ENCODE peak calls at places on chromosomes 7 and 10, in nine cellular contexts. X is H54, C is transverse colon, R is stomach, Y is NB4, G is breast epithelium, Z is IMR-90, W is uterus, E is GM12892. B is an unnamed sample.
A peak's percentile ranks its signal among the peaks of the same experiment; 100 is the strongest.

GRCh38 chr7:36154255-36155212 is 1.5 kb downstream of the EEPD1 start:
- DNase-seq in X (no peak), C (no peak), R (no peak), Y (no peak), G (no peak), Z (no peak), W (no peak), E (no peak), B (no peak)

GRCh38 chr10:120423350-120424197 is 33.5 kb upstream of the PLPP4 start:
- DNase-seq in X (peak; percentile 41), C (peak; percentile 38), R (peak; percentile 53), Y (peak; percentile 51), G (no peak), Z (peak; percentile 13), W (no peak), E (peak; percentile 19), B (no peak)

GRCh38 chr7:131959106-131959812 is 402.8 kb upstream of the PODXL start:
- DNase-seq in X (no peak), C (no peak), R (no peak), Y (no peak), G (no peak), Z (no peak), W (no peak), E (no peak), B (no peak)

GRCh38 chr7:2894118-2894940 is 50.2 kb upstream of the GNA12 start:
- DNase-seq in X (no peak), C (peak; percentile 55), R (peak; percentile 32), Y (no peak), G (no peak), Z (no peak), W (no peak), E (peak; percentile 71), B (no peak)

GRCh38 chr10:20100157-20100556 is 283.9 kb downstream of the PLXDC2 start:
- DNase-seq in X (no peak), C (no peak), R (no peak), Y (no peak), G (no peak), Z (peak; percentile 65), W (no peak), E (no peak), B (no peak)

GRCh38 chr10:34176351-34176750 is 638.7 kb downstream of the PARD3 start:
- DNase-seq in X (no peak), C (no peak), R (no peak), Y (no peak), G (no peak), Z (no peak), W (no peak), E (no peak), B (no peak)

GRCh38 chr10:110566472-110567200 is 859 bp upstream of the SMC3 start:
- DNase-seq in X (no peak), C (no peak), R (no peak), Y (peak; percentile 36), G (no peak), Z (no peak), W (no peak), E (no peak), B (no peak)

GRCh38 chr10:73908853-73909611 is 1.9 kb upstream of the PLAU start:
- DNase-seq in X (peak; percentile 95), C (peak; percentile 28), R (no peak), Y (peak; percentile 98), G (no peak), Z (peak; percentile 100), W (peak; percentile 49), E (no peak), B (no peak)

GRCh38 chr7:2962860-2963259 is 80.8 kb downstream of the CARD11 start:
- DNase-seq in X (no peak), C (no peak), R (no peak), Y (peak; percentile 27), G (no peak), Z (no peak), W (no peak), E (no peak), B (no peak)

GRCh38 chr7:155759740-155760430 is 52.4 kb downstream of the SHH start:
- DNase-seq in X (no peak), C (peak; percentile 54), R (no peak), Y (peak; percentile 30), G (no peak), Z (no peak), W (no peak), E (no peak), B (no peak)

GRCh38 chr7:97022451-97023306 is 2.0 kb downstream of the DLX5 start:
- DNase-seq in X (no peak), C (no peak), R (no peak), Y (peak; percentile 74), G (no peak), Z (no peak), W (no peak), E (no peak), B (peak; percentile 74)

GRCh38 chr10:117621196-117621595 is 78.7 kb downstream of the EMX2 start:
- DNase-seq in X (no peak), C (no peak), R (no peak), Y (no peak), G (no peak), Z (no peak), W (no peak), E (no peak), B (peak; percentile 87)

DNA sequence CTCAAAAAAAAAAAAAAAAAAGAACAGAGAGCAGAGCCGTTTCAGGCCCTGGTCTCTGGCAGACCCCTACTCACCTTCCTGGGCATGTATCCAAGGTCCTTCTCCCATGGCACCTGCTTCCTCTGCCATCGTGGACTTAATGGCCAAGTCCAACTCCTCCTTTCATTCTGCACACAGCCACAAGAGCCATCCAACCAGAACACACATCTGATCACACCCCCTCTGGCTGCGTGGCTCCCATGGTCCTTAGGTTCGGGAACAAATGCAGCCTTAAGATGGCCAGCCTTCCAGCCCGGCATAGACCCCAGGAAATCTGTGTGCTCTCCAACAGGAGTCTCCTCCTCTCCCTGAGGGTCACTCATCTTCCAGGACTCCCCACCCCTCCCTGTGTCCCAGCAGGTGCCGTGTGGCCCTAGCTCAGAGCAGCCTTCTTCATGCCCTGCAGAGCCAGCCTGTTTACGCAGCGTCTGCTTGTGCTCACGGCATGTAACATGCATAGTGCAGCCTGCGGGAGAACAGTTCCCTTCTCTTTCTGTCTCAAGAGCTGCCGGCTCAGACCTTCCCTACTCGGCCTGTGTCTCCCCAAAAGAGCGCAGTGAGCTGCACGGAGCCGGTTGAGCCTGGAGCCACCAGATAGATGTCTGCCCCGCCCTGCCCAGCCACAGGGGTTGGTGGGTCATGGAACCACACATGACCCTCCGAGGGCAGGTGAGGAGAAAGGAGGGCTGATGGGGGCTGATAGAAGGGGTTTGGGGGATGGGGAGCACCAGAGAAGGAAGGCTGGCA is 157.3 kb downstream of the NRF1 start:
- DNase-seq in X (no peak), C (no peak), R (no peak), Y (no peak), G (no peak), Z (no peak), W (no peak), E (no peak), B (no peak)
- TF ChIP-seq POLR2A in X (no peak), C (no peak), R (no peak), Y (no peak), G (no peak), Z (no peak), W (no peak), E (no peak), B (no peak)

GRCh38 chr7:149884016-149884415 is 10.2 kb downstream of the ATP6V0E2 start:
- DNase-seq in X (no peak), C (no peak), R (peak; percentile 71), Y (peak; percentile 2), G (no peak), Z (no peak), W (no peak), E (no peak), B (peak; percentile 88)

GRCh38 chr7:149881328-149882263 is 7.8 kb downstream of the ATP6V0E2 start:
- DNase-seq in X (no peak), C (no peak), R (no peak), Y (peak; percentile 2), G (no peak), Z (no peak), W (no peak), E (no peak), B (peak; percentile 74)

GRCh38 chr7:149882264-149883048 is 8.7 kb downstream of the ATP6V0E2 start:
- DNase-seq in X (no peak), C (no peak), R (no peak), Y (peak; percentile 2), G (peak; percentile 55), Z (no peak), W (peak; percentile 77), E (peak; percentile 2), B (peak; percentile 70)

GRCh38 chr7:149883452-149883861 is 9.7 kb downstream of the ATP6V0E2 start:
- DNase-seq in X (peak; percentile 29), C (peak; percentile 63), R (peak; percentile 71), Y (peak; percentile 82), G (peak; percentile 57), Z (peak; percentile 51), W (peak; percentile 49), E (peak; percentile 32), B (peak; percentile 91)

GRCh38 chr7:149883049-149883439 is 9.3 kb downstream of the ATP6V0E2 start:
- DNase-seq in X (no peak), C (no peak), R (no peak), Y (peak; percentile 1), G (no peak), Z (no peak), W (no peak), E (no peak), B (no peak)
- TF ChIP-seq POLR2A in X (no peak), C (no peak), R (no peak), Y (no peak), G (no peak), Z (no peak), W (no peak), E (no peak), B (no peak)

GRCh38 chr10:114404171-114405010 is at the start of gene AFAP1L2:
- DNase-seq in X (no peak), C (peak; percentile 63), R (peak; percentile 57), Y (no peak), G (no peak), Z (no peak), W (peak; percentile 45), E (no peak), B (no peak)
- TF ChIP-seq POLR2A in X (peak; percentile 16), C (peak; percentile 26), R (no peak), Y (no peak), G (peak; percentile 25), Z (no peak), W (peak; percentile 79), E (no peak), B (no peak)

GRCh38 chr7:50449501-50449880 is 659 bp downstream of the FIGNL1 start:
- DNase-seq in X (no peak), C (no peak), R (no peak), Y (no peak), G (no peak), Z (no peak), W (no peak), E (no peak), B (no peak)

GRCh38 chr7:50448823-50449222 is 1.3 kb downstream of the FIGNL1 start:
- DNase-seq in X (no peak), C (no peak), R (no peak), Y (no peak), G (no peak), Z (no peak), W (no peak), E (no peak), B (no peak)

GRCh38 chr7:50446542-50446960 is 3.6 kb downstream of the FIGNL1 start:
- DNase-seq in X (peak; percentile 72), C (no peak), R (no peak), Y (no peak), G (no peak), Z (peak; percentile 76), W (no peak), E (no peak), B (no peak)

GRCh38 chr7:50450691-50451051 is 521 bp upstream of the FIGNL1 start:
- DNase-seq in X (no peak), C (peak; percentile 16), R (no peak), Y (peak; percentile 43), G (no peak), Z (no peak), W (no peak), E (no peak), B (no peak)

GRCh38 chr7:50449881-50450690 is at the start of gene FIGNL1:
- DNase-seq in X (peak; percentile 94), C (peak; percentile 79), R (peak; percentile 79), Y (peak; percentile 93), G (peak; percentile 63), Z (peak; percentile 68), W (peak; percentile 45), E (peak; percentile 68), B (no peak)
- TF ChIP-seq POLR2A in X (peak; percentile 93), C (peak; percentile 46), R (no peak), Y (peak; percentile 85), G (no peak), Z (no peak), W (peak; percentile 18), E (peak; percentile 76), B (no peak)

B was measured in esophagus muscularis mucosa.